ENCODE peak calls at places on chromosome 17, in ten cellular contexts. One of them, this sample, is unnamed.

GRCh38 chr17:8921147-8921546 is 44.4 kb downstream of the PIK3R5 start:
- DNase-seq in neuronal stem cell: no peak
- DNase-seq in gastrocnemius medialis: no peak
- DNase-seq in CD4-positive, CD25-positive, alpha-beta regulatory T cell: no peak
- DNase-seq in heart left ventricle: no peak
- DNase-seq in upper lobe of left lung: no peak
- DNase-seq in heart right ventricle: no peak
- DNase-seq in esophagus squamous epithelium: no peak
- DNase-seq in small intestine: no peak
- DNase-seq in CD8-positive, alpha-beta memory T cell: no peak
- DNase-seq in this sample: no peak

GRCh38 chr17:42670199-42670924 is 6.4 kb downstream of the PLEKHH3 start:
- DNase-seq in neuronal stem cell: no peak
- DNase-seq in gastrocnemius medialis: no peak
- DNase-seq in CD4-positive, CD25-positive, alpha-beta regulatory T cell: peak; percentile 55
- DNase-seq in heart left ventricle: no peak
- DNase-seq in upper lobe of left lung: peak; percentile 90
- DNase-seq in heart right ventricle: no peak
- DNase-seq in esophagus squamous epithelium: no peak
- DNase-seq in small intestine: no peak
- DNase-seq in CD8-positive, alpha-beta memory T cell: peak; percentile 43
- DNase-seq in this sample: no peak

GRCh38 chr17:10105513-10106001 is 92.8 kb downstream of the GAS7 start:
- DNase-seq in neuronal stem cell: no peak
- DNase-seq in gastrocnemius medialis: no peak
- DNase-seq in CD4-positive, CD25-positive, alpha-beta regulatory T cell: no peak
- DNase-seq in heart left ventricle: peak; percentile 60
- DNase-seq in upper lobe of left lung: no peak
- DNase-seq in heart right ventricle: no peak
- DNase-seq in esophagus squamous epithelium: no peak
- DNase-seq in small intestine: no peak
- DNase-seq in CD8-positive, alpha-beta memory T cell: no peak
- DNase-seq in this sample: no peak

GRCh38 chr17:3838206-3838605 is 7.8 kb downstream of the NCBP3 start:
- DNase-seq in neuronal stem cell: no peak
- DNase-seq in gastrocnemius medialis: no peak
- DNase-seq in CD4-positive, CD25-positive, alpha-beta regulatory T cell: no peak
- DNase-seq in heart left ventricle: no peak
- DNase-seq in upper lobe of left lung: no peak
- DNase-seq in heart right ventricle: no peak
- DNase-seq in esophagus squamous epithelium: no peak
- DNase-seq in small intestine: peak; percentile 100
- DNase-seq in CD8-positive, alpha-beta memory T cell: no peak
- DNase-seq in this sample: no peak

GRCh38 chr17:57629470-57629869 is 115.6 kb downstream of the CCDC182 start:
- DNase-seq in neuronal stem cell: no peak
- DNase-seq in gastrocnemius medialis: no peak
- DNase-seq in CD4-positive, CD25-positive, alpha-beta regulatory T cell: no peak
- DNase-seq in heart left ventricle: no peak
- DNase-seq in upper lobe of left lung: no peak
- DNase-seq in heart right ventricle: no peak
- DNase-seq in esophagus squamous epithelium: no peak
- DNase-seq in small intestine: no peak
- DNase-seq in CD8-positive, alpha-beta memory T cell: no peak
- DNase-seq in this sample: no peak

GRCh38 chr17:61302911-61303310 is 96.7 kb upstream of the TBX2 start:
- DNase-seq in neuronal stem cell: no peak
- DNase-seq in gastrocnemius medialis: no peak
- DNase-seq in CD4-positive, CD25-positive, alpha-beta regulatory T cell: no peak
- DNase-seq in heart left ventricle: no peak
- DNase-seq in upper lobe of left lung: no peak
- DNase-seq in heart right ventricle: no peak
- DNase-seq in esophagus squamous epithelium: no peak
- DNase-seq in small intestine: no peak
- DNase-seq in CD8-positive, alpha-beta memory T cell: no peak
- DNase-seq in this sample: no peak

GRCh38 chr17:61352771-61353170 is 46.9 kb upstream of the TBX2 start:
- DNase-seq in neuronal stem cell: no peak
- DNase-seq in gastrocnemius medialis: no peak
- DNase-seq in CD4-positive, CD25-positive, alpha-beta regulatory T cell: no peak
- DNase-seq in heart left ventricle: no peak
- DNase-seq in upper lobe of left lung: no peak
- DNase-seq in heart right ventricle: no peak
- DNase-seq in esophagus squamous epithelium: no peak
- DNase-seq in small intestine: no peak
- DNase-seq in CD8-positive, alpha-beta memory T cell: no peak
- DNase-seq in this sample: no peak

GRCh38 chr17:82689077-82689476 is 9.4 kb downstream of the RAB40B start:
- DNase-seq in neuronal stem cell: no peak
- DNase-seq in gastrocnemius medialis: no peak
- DNase-seq in CD4-positive, CD25-positive, alpha-beta regulatory T cell: no peak
- DNase-seq in heart left ventricle: no peak
- DNase-seq in upper lobe of left lung: peak; percentile 60
- DNase-seq in heart right ventricle: no peak
- DNase-seq in esophagus squamous epithelium: no peak
- DNase-seq in small intestine: no peak
- DNase-seq in CD8-positive, alpha-beta memory T cell: no peak
- DNase-seq in this sample: no peak

GRCh38 chr17:29109477-29110371 is 66.8 kb downstream of the PIPOX start:
- DNase-seq in neuronal stem cell: no peak
- DNase-seq in gastrocnemius medialis: no peak
- DNase-seq in CD4-positive, CD25-positive, alpha-beta regulatory T cell: no peak
- DNase-seq in heart left ventricle: no peak
- DNase-seq in upper lobe of left lung: peak; percentile 70
- DNase-seq in heart right ventricle: no peak
- DNase-seq in esophagus squamous epithelium: no peak
- DNase-seq in small intestine: no peak
- DNase-seq in CD8-positive, alpha-beta memory T cell: no peak
- DNase-seq in this sample: no peak

GRCh38 chr17:39668141-39668924 is at the start of gene PNMT:
- DNase-seq in neuronal stem cell: no peak
- DNase-seq in gastrocnemius medialis: no peak
- DNase-seq in CD4-positive, CD25-positive, alpha-beta regulatory T cell: peak; percentile 78
- DNase-seq in heart left ventricle: peak; percentile 78
- DNase-seq in upper lobe of left lung: peak; percentile 93
- DNase-seq in heart right ventricle: peak; percentile 83
- DNase-seq in esophagus squamous epithelium: no peak
- DNase-seq in small intestine: peak; percentile 66
- DNase-seq in CD8-positive, alpha-beta memory T cell: peak; percentile 65
- DNase-seq in this sample: no peak

GRCh38 chr17:44906987-44907681 is 7.9 kb upstream of the EFTUD2 start:
- DNase-seq in neuronal stem cell: no peak
- DNase-seq in gastrocnemius medialis: no peak
- DNase-seq in CD4-positive, CD25-positive, alpha-beta regulatory T cell: no peak
- DNase-seq in heart left ventricle: no peak
- DNase-seq in upper lobe of left lung: no peak
- DNase-seq in heart right ventricle: no peak
- DNase-seq in esophagus squamous epithelium: no peak
- DNase-seq in small intestine: no peak
- DNase-seq in CD8-positive, alpha-beta memory T cell: no peak
- DNase-seq in this sample: no peak

GRCh38 chr17:78597923-78598545 is 20.8 kb upstream of the DNAH17 start:
- DNase-seq in neuronal stem cell: no peak
- DNase-seq in gastrocnemius medialis: no peak
- DNase-seq in CD4-positive, CD25-positive, alpha-beta regulatory T cell: no peak
- DNase-seq in heart left ventricle: no peak
- DNase-seq in upper lobe of left lung: no peak
- DNase-seq in heart right ventricle: no peak
- DNase-seq in esophagus squamous epithelium: no peak
- DNase-seq in small intestine: no peak
- DNase-seq in CD8-positive, alpha-beta memory T cell: no peak
- DNase-seq in this sample: no peak

GRCh38 chr17:64702815-64703214 is 40.7 kb upstream of the SMURF2 start:
- DNase-seq in neuronal stem cell: no peak
- DNase-seq in gastrocnemius medialis: no peak
- DNase-seq in CD4-positive, CD25-positive, alpha-beta regulatory T cell: no peak
- DNase-seq in heart left ventricle: no peak
- DNase-seq in upper lobe of left lung: no peak
- DNase-seq in heart right ventricle: no peak
- DNase-seq in esophagus squamous epithelium: no peak
- DNase-seq in small intestine: no peak
- DNase-seq in CD8-positive, alpha-beta memory T cell: no peak
- DNase-seq in this sample: no peak

GRCh38 chr17:31802502-31802901 is 56.5 kb downstream of the COPRS start:
- DNase-seq in neuronal stem cell: no peak
- DNase-seq in gastrocnemius medialis: no peak
- DNase-seq in CD4-positive, CD25-positive, alpha-beta regulatory T cell: no peak
- DNase-seq in heart left ventricle: no peak
- DNase-seq in upper lobe of left lung: no peak
- DNase-seq in heart right ventricle: peak; percentile 22
- DNase-seq in esophagus squamous epithelium: no peak
- DNase-seq in small intestine: peak; percentile 19
- DNase-seq in CD8-positive, alpha-beta memory T cell: no peak
- DNase-seq in this sample: peak; percentile 3

GRCh38 chr17:66950886-66951604 is 13.5 kb upstream of the CACNG4 start:
- DNase-seq in neuronal stem cell: no peak
- DNase-seq in gastrocnemius medialis: no peak
- DNase-seq in CD4-positive, CD25-positive, alpha-beta regulatory T cell: no peak
- DNase-seq in heart left ventricle: no peak
- DNase-seq in upper lobe of left lung: no peak
- DNase-seq in heart right ventricle: no peak
- DNase-seq in esophagus squamous epithelium: no peak
- DNase-seq in small intestine: no peak
- DNase-seq in CD8-positive, alpha-beta memory T cell: no peak
- DNase-seq in this sample: no peak

GRCh38 chr17:76207268-76207667 is 33.0 kb downstream of the RNF157 start:
- DNase-seq in neuronal stem cell: no peak
- DNase-seq in gastrocnemius medialis: no peak
- DNase-seq in CD4-positive, CD25-positive, alpha-beta regulatory T cell: no peak
- DNase-seq in heart left ventricle: no peak
- DNase-seq in upper lobe of left lung: no peak
- DNase-seq in heart right ventricle: no peak
- DNase-seq in esophagus squamous epithelium: no peak
- DNase-seq in small intestine: no peak
- DNase-seq in CD8-positive, alpha-beta memory T cell: no peak
- DNase-seq in this sample: no peak

GRCh38 chr17:14428640-14429029 is 127.8 kb downstream of the HS3ST3B1 start:
- DNase-seq in neuronal stem cell: no peak
- DNase-seq in gastrocnemius medialis: no peak
- DNase-seq in CD4-positive, CD25-positive, alpha-beta regulatory T cell: peak; percentile 83
- DNase-seq in heart left ventricle: no peak
- DNase-seq in upper lobe of left lung: no peak
- DNase-seq in heart right ventricle: no peak
- DNase-seq in esophagus squamous epithelium: no peak
- DNase-seq in small intestine: peak; percentile 4
- DNase-seq in CD8-positive, alpha-beta memory T cell: peak; percentile 55
- DNase-seq in this sample: no peak

GRCh38 chr17:80720624-80721577 is 176.3 kb downstream of the RPTOR start:
- DNase-seq in neuronal stem cell: no peak
- DNase-seq in gastrocnemius medialis: no peak
- DNase-seq in CD4-positive, CD25-positive, alpha-beta regulatory T cell: peak; percentile 69
- DNase-seq in heart left ventricle: no peak
- DNase-seq in upper lobe of left lung: peak; percentile 52
- DNase-seq in heart right ventricle: no peak
- DNase-seq in esophagus squamous epithelium: no peak
- DNase-seq in small intestine: peak; percentile 51
- DNase-seq in CD8-positive, alpha-beta memory T cell: no peak
- DNase-seq in this sample: no peak

DNA sequence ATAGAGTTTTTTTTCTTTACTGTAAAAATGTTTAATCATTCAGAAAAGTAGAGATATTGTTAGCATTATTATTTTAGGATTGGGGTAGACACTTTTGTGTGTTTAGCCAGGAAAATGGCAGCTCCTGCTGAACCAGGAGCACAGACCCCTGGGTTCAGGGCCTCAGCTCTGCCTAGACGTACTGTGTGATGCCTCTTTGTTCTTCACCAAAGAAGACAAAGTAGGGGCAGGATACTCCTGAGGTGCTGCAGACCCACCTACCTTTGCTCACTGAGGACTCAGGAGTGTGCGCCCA is 105.0 kb downstream of the MRM1 start:
- DNase-seq in neuronal stem cell: no peak
- DNase-seq in gastrocnemius medialis: no peak
- DNase-seq in CD4-positive, CD25-positive, alpha-beta regulatory T cell: no peak
- DNase-seq in heart left ventricle: no peak
- DNase-seq in upper lobe of left lung: no peak
- DNase-seq in heart right ventricle: no peak
- DNase-seq in esophagus squamous epithelium: no peak
- DNase-seq in small intestine: no peak
- DNase-seq in CD8-positive, alpha-beta memory T cell: no peak
- DNase-seq in this sample: no peak
- H3K4me1 ChIP-seq in neuronal stem cell: peaks cover 3% of the 10 kb centered on the region
- H3K4me1 ChIP-seq in gastrocnemius medialis: no peaks in the 10 kb centered on the region
- H3K4me1 ChIP-seq in CD4-positive, CD25-positive, alpha-beta regulatory T cell: no peaks in the 10 kb centered on the region
- H3K4me1 ChIP-seq in heart left ventricle: no peaks in the 10 kb centered on the region
- H3K4me1 ChIP-seq in upper lobe of left lung: peaks cover 4% of the 10 kb centered on the region
- H3K4me1 ChIP-seq in heart right ventricle: no peaks in the 10 kb centered on the region
- H3K4me1 ChIP-seq in esophagus squamous epithelium: no peaks in the 10 kb centered on the region
- H3K4me1 ChIP-seq in small intestine: no peaks in the 10 kb centered on the region
- H3K4me1 ChIP-seq in CD8-positive, alpha-beta memory T cell: no peaks in the 10 kb centered on the region
- H3K4me1 ChIP-seq in this sample: no peaks in the 10 kb centered on the region

GRCh38 chr17:63631626-63632025 is 9.4 kb downstream of the MAP3K3 start:
- DNase-seq in neuronal stem cell: no peak
- DNase-seq in gastrocnemius medialis: no peak
- DNase-seq in CD4-positive, CD25-positive, alpha-beta regulatory T cell: no peak
- DNase-seq in heart left ventricle: no peak
- DNase-seq in upper lobe of left lung: no peak
- DNase-seq in heart right ventricle: no peak
- DNase-seq in esophagus squamous epithelium: no peak
- DNase-seq in small intestine: no peak
- DNase-seq in CD8-positive, alpha-beta memory T cell: no peak
- DNase-seq in this sample: no peak
- H3K27me3 ChIP-seq in neuronal stem cell: no peaks in the 10 kb centered on the region
- H3K27me3 ChIP-seq in gastrocnemius medialis: no peaks in the 10 kb centered on the region
- H3K27me3 ChIP-seq in CD4-positive, CD25-positive, alpha-beta regulatory T cell: no peaks in the 10 kb centered on the region
- H3K27me3 ChIP-seq in heart left ventricle: no peaks in the 10 kb centered on the region
- H3K27me3 ChIP-seq in upper lobe of left lung: no peaks in the 10 kb centered on the region
- H3K27me3 ChIP-seq in heart right ventricle: no peaks in the 10 kb centered on the region
- H3K27me3 ChIP-seq in esophagus squamous epithelium: no peaks in the 10 kb centered on the region
- H3K27me3 ChIP-seq in small intestine: no peaks in the 10 kb centered on the region
- H3K27me3 ChIP-seq in CD8-positive, alpha-beta memory T cell: no peaks in the 10 kb centered on the region
- H3K27me3 ChIP-seq in this sample: no peaks in the 10 kb centered on the region

DNA sequence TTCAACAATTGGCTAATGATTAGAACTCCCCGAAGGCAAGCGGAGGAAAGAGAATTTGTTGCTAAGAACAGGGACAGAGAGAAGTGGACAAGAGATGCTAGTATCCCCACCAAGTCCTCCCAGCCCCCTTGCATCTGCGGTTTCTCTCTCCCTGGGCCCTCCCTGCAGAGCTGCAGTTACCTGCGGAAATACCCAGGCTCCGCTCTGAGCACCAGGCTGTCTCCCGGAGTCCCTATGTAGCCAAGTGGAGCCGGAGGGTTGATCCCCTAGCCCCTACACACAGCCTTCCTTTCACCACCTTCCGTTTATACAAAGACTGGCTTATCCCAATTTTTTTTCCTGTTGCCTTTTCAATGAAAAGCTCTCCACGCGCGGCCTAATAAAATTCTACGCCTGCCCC is 834.4 kb downstream of the KCNJ2 start:
- DNase-seq in neuronal stem cell: no peak
- DNase-seq in gastrocnemius medialis: no peak
- DNase-seq in CD4-positive, CD25-positive, alpha-beta regulatory T cell: no peak
- DNase-seq in heart left ventricle: no peak
- DNase-seq in upper lobe of left lung: no peak
- DNase-seq in heart right ventricle: no peak
- DNase-seq in esophagus squamous epithelium: no peak
- DNase-seq in small intestine: no peak
- DNase-seq in CD8-positive, alpha-beta memory T cell: no peak
- DNase-seq in this sample: no peak
- H3K9me3 ChIP-seq in neuronal stem cell: no peaks in the 10 kb centered on the region
- H3K9me3 ChIP-seq in gastrocnemius medialis: no peaks in the 10 kb centered on the region
- H3K9me3 ChIP-seq in CD4-positive, CD25-positive, alpha-beta regulatory T cell: peaks cover 8% of the 10 kb centered on the region
- H3K9me3 ChIP-seq in heart left ventricle: no peaks in the 10 kb centered on the region
- H3K9me3 ChIP-seq in upper lobe of left lung: no peaks in the 10 kb centered on the region
- H3K9me3 ChIP-seq in heart right ventricle: no peaks in the 10 kb centered on the region
- H3K9me3 ChIP-seq in esophagus squamous epithelium: no peaks in the 10 kb centered on the region
- H3K9me3 ChIP-seq in small intestine: no peaks in the 10 kb centered on the region
- H3K9me3 ChIP-seq in CD8-positive, alpha-beta memory T cell: no peaks in the 10 kb centered on the region
- H3K9me3 ChIP-seq in this sample: no peaks in the 10 kb centered on the region

GRCh38 chr17:46031440-46031839 is 32.4 kb downstream of the STH start:
- DNase-seq in neuronal stem cell: no peak
- DNase-seq in gastrocnemius medialis: no peak
- DNase-seq in CD4-positive, CD25-positive, alpha-beta regulatory T cell: no peak
- DNase-seq in heart left ventricle: no peak
- DNase-seq in upper lobe of left lung: peak; percentile 77
- DNase-seq in heart right ventricle: no peak
- DNase-seq in esophagus squamous epithelium: no peak
- DNase-seq in small intestine: no peak
- DNase-seq in CD8-positive, alpha-beta memory T cell: no peak
- DNase-seq in this sample: no peak
- H3K4me1 ChIP-seq in neuronal stem cell: peaks cover 5% of the 10 kb centered on the region
- H3K4me1 ChIP-seq in gastrocnemius medialis: peaks cover 27% of the 10 kb centered on the region
- H3K4me1 ChIP-seq in CD4-positive, CD25-positive, alpha-beta regulatory T cell: no peaks in the 10 kb centered on the region
- H3K4me1 ChIP-seq in heart left ventricle: peaks cover 25% of the 10 kb centered on the region
- H3K4me1 ChIP-seq in upper lobe of left lung: no peaks in the 10 kb centered on the region
- H3K4me1 ChIP-seq in heart right ventricle: peaks cover 18% of the 10 kb centered on the region
- H3K4me1 ChIP-seq in esophagus squamous epithelium: no peaks in the 10 kb centered on the region
- H3K4me1 ChIP-seq in small intestine: no peaks in the 10 kb centered on the region
- H3K4me1 ChIP-seq in CD8-positive, alpha-beta memory T cell: no peaks in the 10 kb centered on the region
- H3K4me1 ChIP-seq in this sample: peaks cover 15% of the 10 kb centered on the region